ENCODE peak calls at places on chromosome 3, in six cellular contexts. One of them, this sample, is unnamed.

GRCh38 chr3:138786788-138787276 is 47.9 kb downstream of the PIK3CB start:
- DNase-seq in HepG2: peak
- DNase-seq in K562: no peak
- DNase-seq in endothelial cell of umbilical vein: no peak
- DNase-seq in A549: peak
- DNase-seq in GM12878: no peak
- DNase-seq in this sample: peak

GRCh38 chr3:102060814-102061213 is 211.5 kb downstream of the NFKBIZ start:
- DNase-seq in HepG2: peak
- DNase-seq in GM12878: peak
- DNase-seq in A549: peak
- DNase-seq in K562: no peak
- DNase-seq in endothelial cell of umbilical vein: no peak
- DNase-seq in this sample: peak

GRCh38 chr3:194572131-194572789 is 61.0 kb downstream of the TMEM44 start:
- DNase-seq in GM12878: no peak
- DNase-seq in K562: peak
- DNase-seq in A549: peak
- DNase-seq in endothelial cell of umbilical vein: peak
- DNase-seq in HepG2: peak
- DNase-seq in this sample: no peak

GRCh38 chr3:93969443-93969842 is 4.3 kb downstream of the PROS1 start:
- DNase-seq in endothelial cell of umbilical vein: no peak
- DNase-seq in K562: peak
- DNase-seq in HepG2: no peak
- DNase-seq in A549: peak
- DNase-seq in GM12878: no peak
- DNase-seq in this sample: no peak

GRCh38 chr3:18424862-18425640 is at the start of gene SATB1:
- DNase-seq in A549: peak
- DNase-seq in K562: peak
- DNase-seq in HepG2: no peak
- DNase-seq in GM12878: no peak
- DNase-seq in endothelial cell of umbilical vein: peak
- DNase-seq in this sample: peak

GRCh38 chr3:157082305-157082981 is 77.5 kb downstream of the CCNL1 start:
- DNase-seq in HepG2: no peak
- DNase-seq in endothelial cell of umbilical vein: no peak
- DNase-seq in A549: no peak
- DNase-seq in K562: no peak
- DNase-seq in GM12878: no peak
- DNase-seq in this sample: no peak

GRCh38 chr3:186014866-186015265 is 77.1 kb upstream of the TRA2B start:
- DNase-seq in HepG2: no peak
- DNase-seq in A549: no peak
- DNase-seq in GM12878: no peak
- DNase-seq in endothelial cell of umbilical vein: no peak
- DNase-seq in K562: no peak
- DNase-seq in this sample: no peak

GRCh38 chr3:17645074-17645698 is 97.2 kb downstream of the TBC1D5 start:
- DNase-seq in A549: peak
- DNase-seq in HepG2: peak
- DNase-seq in endothelial cell of umbilical vein: peak
- DNase-seq in GM12878: no peak
- DNase-seq in K562: peak
- DNase-seq in this sample: peak

GRCh38 chr3:153372326-153372725 is 210.3 kb downstream of the RAP2B start:
- DNase-seq in K562: no peak
- DNase-seq in HepG2: no peak
- DNase-seq in endothelial cell of umbilical vein: no peak
- DNase-seq in A549: no peak
- DNase-seq in GM12878: no peak
- DNase-seq in this sample: peak

GRCh38 chr3:6860149-6860548 is 766 bp upstream of the GRM7 start:
- DNase-seq in K562: no peak
- DNase-seq in A549: no peak
- DNase-seq in endothelial cell of umbilical vein: no peak
- DNase-seq in HepG2: no peak
- DNase-seq in GM12878: no peak
- DNase-seq in this sample: no peak

GRCh38 chr3:158768881-158769518 is 32.9 kb upstream of the MFSD1 start:
- DNase-seq in K562: no peak
- DNase-seq in GM12878: no peak
- DNase-seq in endothelial cell of umbilical vein: peak
- DNase-seq in HepG2: peak
- DNase-seq in A549: peak
- DNase-seq in this sample: no peak

GRCh38 chr3:172259726-172260248 is 188.5 kb downstream of the GHSR start:
- DNase-seq in GM12878: no peak
- DNase-seq in K562: no peak
- DNase-seq in A549: no peak
- DNase-seq in HepG2: no peak
- DNase-seq in endothelial cell of umbilical vein: no peak
- DNase-seq in this sample: no peak

GRCh38 chr3:172261053-172261452 is 187.2 kb downstream of the GHSR start:
- DNase-seq in endothelial cell of umbilical vein: no peak
- DNase-seq in GM12878: no peak
- DNase-seq in K562: no peak
- DNase-seq in HepG2: no peak
- DNase-seq in A549: no peak
- DNase-seq in this sample: no peak

GRCh38 chr3:172258616-172259015 is 189.6 kb downstream of the GHSR start:
- DNase-seq in K562: no peak
- DNase-seq in GM12878: no peak
- DNase-seq in HepG2: no peak
- DNase-seq in endothelial cell of umbilical vein: no peak
- DNase-seq in A549: no peak
- DNase-seq in this sample: no peak

GRCh38 chr3:172259191-172259590 is 189.1 kb downstream of the GHSR start:
- DNase-seq in endothelial cell of umbilical vein: no peak
- DNase-seq in HepG2: no peak
- DNase-seq in GM12878: no peak
- DNase-seq in A549: no peak
- DNase-seq in K562: no peak
- DNase-seq in this sample: no peak

DNA sequence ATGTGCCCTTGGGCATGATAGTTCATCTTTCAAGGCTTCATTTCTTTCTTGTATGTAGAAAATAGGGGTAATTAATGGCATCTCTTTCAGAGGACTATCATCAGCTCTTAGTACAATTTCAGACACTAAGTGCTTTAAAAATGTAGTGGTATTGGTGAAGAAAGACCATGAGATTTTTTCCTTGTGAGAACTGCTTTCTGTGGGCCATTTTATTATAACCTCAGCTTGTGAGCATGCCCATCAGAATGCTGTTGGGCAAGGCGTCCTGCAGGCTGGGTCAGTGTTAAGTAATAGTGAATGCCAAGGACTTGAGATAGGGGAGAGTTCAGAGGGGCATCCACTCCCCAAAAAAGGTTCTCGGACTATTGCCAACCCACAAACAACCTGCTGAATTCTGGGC is 187.9 kb downstream of the GHSR start:
- DNase-seq in A549: no peak
- DNase-seq in HepG2: no peak
- DNase-seq in K562: no peak
- DNase-seq in endothelial cell of umbilical vein: no peak
- DNase-seq in GM12878: no peak
- DNase-seq in this sample: no peak
- TF ChIP-seq MYC in A549: no peak
- TF ChIP-seq MYC in HepG2: no peak
- TF ChIP-seq MYC in K562: no peak
- TF ChIP-seq MYC in endothelial cell of umbilical vein: no peak
- TF ChIP-seq MYC in GM12878: no peak
- TF ChIP-seq MYC in this sample: no peak

DNA sequence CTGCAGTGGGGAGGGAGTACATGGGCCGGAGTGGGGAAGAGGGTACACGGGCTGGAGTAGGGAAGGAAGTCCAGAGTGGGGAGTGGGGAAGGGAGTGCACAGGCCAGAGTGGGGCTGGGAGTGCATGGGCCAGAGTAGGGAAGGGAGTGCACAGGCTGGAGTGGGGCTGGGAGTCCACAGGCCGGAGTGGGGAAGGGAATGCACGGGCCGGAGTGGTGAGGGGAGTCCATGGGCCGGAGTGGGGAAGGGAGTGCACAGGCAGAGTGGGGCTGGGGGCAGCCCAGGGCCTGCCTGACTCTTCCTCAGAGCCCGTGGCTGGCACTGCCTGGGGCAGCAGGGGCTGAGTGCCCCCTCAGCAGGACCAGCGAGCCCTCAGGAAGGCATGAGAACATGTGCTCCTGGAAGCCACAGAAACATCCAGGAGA is 40.7 kb downstream of the KLF15 start:
- DNase-seq in endothelial cell of umbilical vein: no peak
- DNase-seq in A549: no peak
- DNase-seq in HepG2: no peak
- DNase-seq in K562: no peak
- DNase-seq in GM12878: no peak
- DNase-seq in this sample: no peak
- TF ChIP-seq MAX in endothelial cell of umbilical vein: no peak
- TF ChIP-seq MAX in A549: no peak
- TF ChIP-seq MAX in HepG2: no peak
- TF ChIP-seq MAX in K562: no peak
- TF ChIP-seq MAX in GM12878: no peak
- TF ChIP-seq MAX in this sample: no peak

GRCh38 chr3:184262166-184262926 is 993 bp upstream of the CAMK2N2 start:
- DNase-seq in GM12878: no peak
- DNase-seq in A549: no peak
- DNase-seq in HepG2: no peak
- DNase-seq in K562: peak
- DNase-seq in endothelial cell of umbilical vein: peak
- DNase-seq in this sample: peak
- H3K4me3 ChIP-seq in GM12878: peak
- H3K4me3 ChIP-seq in A549: peak
- H3K4me3 ChIP-seq in HepG2: peak
- H3K4me3 ChIP-seq in K562: peak
- H3K4me3 ChIP-seq in endothelial cell of umbilical vein: no peak
- H3K4me3 ChIP-seq in this sample: peak

GRCh38 chr3:151210676-151211381 is 7.8 kb upstream of the GPR171 start:
- DNase-seq in K562: no peak
- DNase-seq in HepG2: peak
- DNase-seq in A549: no peak
- DNase-seq in endothelial cell of umbilical vein: no peak
- DNase-seq in GM12878: no peak
- DNase-seq in this sample: peak
- TF ChIP-seq MYC in K562: no peak
- TF ChIP-seq MYC in HepG2: no peak
- TF ChIP-seq MYC in A549: no peak
- TF ChIP-seq MYC in endothelial cell of umbilical vein: no peak
- TF ChIP-seq MYC in GM12878: no peak
- TF ChIP-seq MYC in this sample: no peak

This sample was measured in NB4.